ENCODE peak calls at places on chromosome 19, in four cellular contexts. H is H1, Y is GM12878, G is HepG2. D is an unnamed sample.

GRCh38 chr19:54952591-54953344 is 5.4 kb upstream of the NLRP7 start:
- DNase-seq in H (no peak), Y (no peak), G (no peak), D (no peak)

GRCh38 chr19:39735688-39736087 is 2.1 kb downstream of the CLC start:
- DNase-seq in H (no peak), Y (no peak), G (no peak), D (no peak)

GRCh38 chr19:19061491-19061890 is 2.3 kb upstream of the SLC25A42 start:
- DNase-seq in G (no peak), Y (no peak), H (no peak), D (no peak)

GRCh38 chr19:12913011-12913561 is 6.0 kb downstream of the SYCE2 start:
- DNase-seq in H (peak; percentile 70), G (peak; percentile 62), Y (no peak), D (no peak)

GRCh38 chr19:27776020-27776419 is 1436.9 kb downstream of the UQCRFS1 start:
- DNase-seq in H (peak; percentile 58), G (no peak), Y (no peak), D (no peak)

GRCh38 chr19:32200312-32201038 is 144.9 kb upstream of the ZNF507 start:
- DNase-seq in Y (no peak), H (peak; percentile 22), G (no peak), D (no peak)

GRCh38 chr19:8561071-8561764 is 16.0 kb downstream of the MYO1F start:
- DNase-seq in H (no peak), Y (no peak), G (no peak), D (no peak)

GRCh38 chr19:39997595-39998216 is 846 bp downstream of the ZNF546 start:
- DNase-seq in Y (no peak), G (peak; percentile 12), H (no peak), D (no peak)

GRCh38 chr19:36225219-36225892 is 10.4 kb downstream of the ZNF146 start:
- DNase-seq in H (no peak), G (no peak), Y (no peak), D (no peak)

GRCh38 chr19:50794778-50795664 is 4.8 kb downstream of the ACP4 start:
- DNase-seq in Y (no peak), G (no peak), H (peak; percentile 79), D (no peak)

GRCh38 chr19:10894911-10895213 is 23.5 kb downstream of the CARM1 start:
- DNase-seq in Y (no peak), H (no peak), G (no peak), D (no peak)

GRCh38 chr19:52748336-52748950 is 13.6 kb upstream of the ZNF611 start:
- DNase-seq in G (peak; percentile 35), Y (peak; percentile 4), H (no peak), D (no peak)

GRCh38 chr19:18966304-18966703 is 25.3 kb upstream of the HOMER3 start:
- DNase-seq in G (no peak), Y (no peak), H (no peak), D (no peak)

GRCh38 chr19:48135411-48135810 is 24.8 kb upstream of the PLA2G4C start:
- DNase-seq in G (no peak), Y (no peak), H (peak; percentile 59), D (no peak)

GRCh38 chr19:49359851-49360845 is 2.1 kb downstream of the TEAD2 start:
- DNase-seq in Y (no peak), G (no peak), H (no peak), D (no peak)
- TF ChIP-seq MAX in Y (no peak), G (no peak), H (no peak), D (no peak)

GRCh38 chr19:35207391-35207871 is 21.1 kb downstream of the FAM187B start:
- DNase-seq in G (no peak), H (no peak), Y (no peak), D (no peak)
- TF ChIP-seq SRF in G (no peak), H (no peak), Y (no peak), D (no peak)

DNA sequence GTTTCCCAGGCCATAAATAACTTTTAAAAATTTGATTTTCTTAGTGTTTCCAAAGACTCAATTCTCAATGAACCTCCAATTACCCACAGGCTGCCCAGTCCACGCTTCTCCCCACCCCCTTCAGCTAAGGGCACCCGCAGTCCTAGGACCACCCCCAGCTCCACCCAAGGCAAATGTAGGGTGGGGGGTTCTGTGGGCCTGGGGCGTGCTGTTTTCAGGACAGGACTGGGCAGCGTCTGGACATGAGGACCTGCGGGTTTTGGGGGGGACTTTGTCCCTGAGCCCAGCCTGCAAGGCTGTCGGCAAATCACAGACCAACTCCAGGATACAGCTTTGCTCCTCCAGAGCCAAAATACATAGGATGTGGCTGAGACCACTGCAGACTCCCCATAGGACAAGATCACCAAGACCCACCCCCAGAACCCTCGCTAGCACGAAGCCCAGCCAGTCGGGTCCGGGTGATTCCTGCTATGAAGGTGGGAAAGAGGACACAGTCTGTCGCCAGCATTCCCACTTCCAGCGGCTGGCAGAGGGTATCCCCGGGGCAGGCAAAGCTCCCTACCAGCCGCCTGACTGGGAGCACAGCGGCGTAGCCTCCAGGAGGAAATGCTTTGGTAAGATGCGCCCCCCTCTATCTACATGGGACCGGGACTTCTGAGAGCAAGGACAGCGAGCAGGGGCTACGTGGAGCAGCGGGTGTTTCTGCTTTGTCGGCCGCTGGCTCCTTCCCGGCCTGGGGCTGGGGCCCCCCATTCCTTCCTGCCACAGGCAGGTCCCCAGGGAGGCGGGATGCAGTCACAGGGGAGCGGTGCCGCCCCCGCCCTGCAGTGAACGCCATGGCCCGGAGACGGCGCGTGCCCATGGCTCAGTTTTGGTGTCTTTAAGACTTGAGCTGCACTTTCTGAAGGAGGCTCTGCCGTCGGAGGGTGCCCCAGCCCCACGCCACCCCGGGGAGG is 1.6 kb upstream of the TIMM13 start:
- DNase-seq in Y (no peak), H (no peak), G (no peak), D (no peak)
- H3K79me2 ChIP-seq in Y (peaks cover 22% of the 10 kb centered on the region), H (peaks cover 16% of the 10 kb centered on the region), G (peaks cover 21% of the 10 kb centered on the region), D (peaks cover 32% of the 10 kb centered on the region)

GRCh38 chr19:16018801-16019551 is 57.3 kb upstream of the TPM4 start:
- DNase-seq in Y (no peak), G (no peak), H (no peak), D (no peak)
- TF ChIP-seq MAX in Y (no peak), G (no peak), H (no peak), D (no peak)

DNA sequence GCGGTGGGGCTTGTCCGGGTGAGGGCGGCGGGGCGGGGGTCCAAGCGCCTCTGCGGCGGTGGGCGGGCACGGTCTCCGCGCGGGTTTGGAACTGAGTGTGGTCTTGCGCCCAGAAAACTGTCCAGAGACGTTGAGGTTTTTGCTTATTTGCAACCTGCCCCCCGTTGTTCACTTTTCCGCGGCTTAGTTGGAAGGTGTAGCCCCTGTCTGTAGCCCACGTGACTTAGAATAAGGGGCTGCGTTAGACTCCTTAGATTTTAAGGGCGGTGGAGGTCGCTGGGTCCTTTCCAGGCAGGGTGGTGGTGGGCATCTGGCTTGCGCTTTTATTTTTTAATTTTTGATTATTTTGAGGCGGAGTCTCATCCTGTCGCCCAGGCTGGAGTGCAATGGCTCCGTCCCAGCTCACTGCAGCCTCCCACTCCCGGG is 750 bp downstream of the RPS15 start:
- DNase-seq in Y (no peak), G (no peak), H (no peak), D (no peak)
- TF ChIP-seq SRF in Y (no peak), G (no peak), H (no peak), D (no peak)

DNA sequence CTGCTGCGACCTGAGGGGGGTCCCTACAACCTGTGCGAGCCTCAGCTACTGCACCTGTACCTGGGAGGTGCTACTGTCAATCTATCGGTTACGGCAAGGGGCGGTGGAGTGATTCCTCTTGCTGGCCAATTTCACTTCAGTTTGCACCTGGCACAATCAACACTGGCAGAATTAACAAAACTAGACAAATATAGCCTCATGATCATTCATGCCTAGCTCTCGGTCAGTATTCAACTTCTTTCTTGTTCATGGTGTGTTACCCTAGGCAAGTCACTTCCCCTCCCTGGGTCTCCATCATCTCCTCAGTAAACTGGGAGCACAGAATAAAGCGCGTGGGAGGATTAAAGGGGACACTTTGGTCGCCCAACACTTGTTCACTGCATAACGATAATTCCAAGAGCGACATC is 621 bp downstream of the HAUS8 start:
- DNase-seq in Y (no peak), G (no peak), H (no peak), D (no peak)
- H3K79me2 ChIP-seq in Y (peaks cover 81% of the 10 kb centered on the region), G (peaks cover 53% of the 10 kb centered on the region), H (peaks cover 57% of the 10 kb centered on the region), D (peaks cover 78% of the 10 kb centered on the region)

GRCh38 chr19:38151242-38151641 is 72.8 kb downstream of the DPF1 start:
- DNase-seq in H (no peak), Y (no peak), G (no peak), D (no peak)

GRCh38 chr19:38149597-38149996 is 74.4 kb downstream of the DPF1 start:
- DNase-seq in Y (no peak), H (no peak), G (no peak), D (no peak)

GRCh38 chr19:38152461-38153379 is 71.3 kb downstream of the DPF1 start:
- DNase-seq in H (no peak), G (no peak), Y (no peak), D (no peak)

GRCh38 chr19:38158730-38159129 is 65.3 kb downstream of the DPF1 start:
- DNase-seq in G (no peak), Y (no peak), H (no peak), D (no peak)

GRCh38 chr19:38155453-38155852 is 68.6 kb downstream of the DPF1 start:
- DNase-seq in H (no peak), G (no peak), Y (no peak), D (no peak)
- TF ChIP-seq MAX in H (no peak), G (no peak), Y (no peak), D (no peak)

DNA sequence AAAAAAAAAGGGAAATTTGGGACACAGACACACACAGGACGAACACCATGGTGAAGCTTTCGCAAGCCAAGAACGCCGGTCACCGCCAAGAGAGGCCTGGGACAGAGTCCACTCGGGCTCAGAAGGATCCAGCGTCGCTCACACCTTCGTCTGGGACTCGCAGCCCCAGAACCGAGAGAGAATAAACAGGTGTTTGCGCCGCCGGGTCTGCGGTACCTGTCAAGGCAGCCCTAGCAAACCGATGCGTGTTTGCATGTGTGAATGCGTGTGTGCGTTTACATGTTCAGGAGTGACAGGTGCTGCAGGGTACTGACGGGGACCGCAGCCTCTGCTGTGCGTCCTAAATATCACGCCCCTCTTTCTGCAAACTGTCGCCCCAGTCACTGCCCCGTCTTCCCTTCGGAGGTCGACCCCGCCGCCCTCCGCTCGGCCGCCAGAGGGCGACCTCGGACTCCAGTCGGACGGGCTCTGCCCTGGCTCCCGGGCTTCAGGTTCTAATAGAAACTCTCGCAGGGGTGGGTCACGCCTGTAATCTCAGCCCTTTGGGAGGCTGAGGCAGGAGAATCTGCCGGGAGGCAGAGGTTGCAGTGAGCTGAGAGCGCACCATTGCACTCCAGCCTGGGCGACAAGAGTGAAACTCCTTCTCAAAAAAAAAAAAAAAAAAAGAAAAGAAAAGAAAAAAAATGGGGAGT is 11.8 kb upstream of the CSNK1G2 start:
- DNase-seq in H (peak; percentile 95), Y (no peak), G (peak; percentile 65), D (peak; percentile 61)
- TF ChIP-seq SRF in H (no peak), Y (peak; percentile 40), G (no peak), D (no peak)

GRCh38 chr19:3111586-3112247 is 17.6 kb downstream of the GNA11 start:
- DNase-seq in G (no peak), H (no peak), Y (no peak), D (no peak)
- H3K79me2 ChIP-seq in G (peaks cover 25% of the 10 kb centered on the region), H (peaks cover 18% of the 10 kb centered on the region), Y (no peaks in the 10 kb centered on the region), D (peaks cover 54% of the 10 kb centered on the region)

GRCh38 chr19:41769608-41770007 is 14.3 kb downstream of the CEACAM6 start:
- DNase-seq in G (no peak), H (no peak), Y (no peak), D (no peak)

GRCh38 chr19:41776700-41777099 is 19.7 kb upstream of the CEACAM3 start:
- DNase-seq in G (no peak), Y (no peak), H (no peak), D (no peak)

GRCh38 chr19:41771410-41771809 is 16.1 kb downstream of the CEACAM6 start:
- DNase-seq in G (no peak), H (no peak), Y (no peak), D (no peak)

GRCh38 chr19:41774515-41774980 is 19.2 kb downstream of the CEACAM6 start:
- DNase-seq in H (no peak), G (no peak), Y (no peak), D (peak; percentile 88)
- TF ChIP-seq MAX in H (no peak), G (no peak), Y (no peak), D (peak; percentile 90)

D was measured in HCT116.